ENCODE peak calls at places on chromosome 10, in seven cellular contexts. One of them, this sample, is unnamed.

GRCh38 chr10:119270893-119271361 is 63.6 kb downstream of the GRK5 start:
- DNase-seq in fibroblast of mammary gland: no peak
- DNase-seq in cardiac fibroblast: peak; percentile 73
- DNase-seq in heart right ventricle: peak; percentile 88
- DNase-seq in uterus: no peak
- DNase-seq in AG09309: no peak
- DNase-seq in colonic mucosa: peak; percentile 83
- DNase-seq in this sample: peak; percentile 86

GRCh38 chr10:76197293-76197692 is 765.9 kb downstream of the LRMDA start:
- DNase-seq in fibroblast of mammary gland: no peak
- DNase-seq in cardiac fibroblast: no peak
- DNase-seq in heart right ventricle: no peak
- DNase-seq in uterus: no peak
- DNase-seq in AG09309: no peak
- DNase-seq in colonic mucosa: no peak
- DNase-seq in this sample: no peak

GRCh38 chr10:86291616-86292340 is 74.8 kb downstream of the GRID1 start:
- DNase-seq in fibroblast of mammary gland: no peak
- DNase-seq in cardiac fibroblast: no peak
- DNase-seq in heart right ventricle: no peak
- DNase-seq in uterus: no peak
- DNase-seq in AG09309: no peak
- DNase-seq in colonic mucosa: peak; percentile 15
- DNase-seq in this sample: no peak

GRCh38 chr10:53209941-53210611 is 437.5 kb upstream of the MBL2 start:
- DNase-seq in fibroblast of mammary gland: peak; percentile 0
- DNase-seq in cardiac fibroblast: peak; percentile 16
- DNase-seq in heart right ventricle: no peak
- DNase-seq in uterus: no peak
- DNase-seq in AG09309: no peak
- DNase-seq in colonic mucosa: no peak
- DNase-seq in this sample: no peak

GRCh38 chr10:96588060-96588554 is 1.3 kb upstream of the TM9SF3 start:
- DNase-seq in fibroblast of mammary gland: no peak
- DNase-seq in cardiac fibroblast: no peak
- DNase-seq in heart right ventricle: no peak
- DNase-seq in uterus: no peak
- DNase-seq in AG09309: no peak
- DNase-seq in colonic mucosa: no peak
- DNase-seq in this sample: no peak

GRCh38 chr10:93445978-93446720 is 36.0 kb downstream of the MYOF start:
- DNase-seq in fibroblast of mammary gland: no peak
- DNase-seq in cardiac fibroblast: peak; percentile 76
- DNase-seq in heart right ventricle: no peak
- DNase-seq in uterus: no peak
- DNase-seq in AG09309: no peak
- DNase-seq in colonic mucosa: no peak
- DNase-seq in this sample: no peak

GRCh38 chr10:70928140-70928539 is 39.8 kb upstream of the PCBD1 start:
- DNase-seq in fibroblast of mammary gland: no peak
- DNase-seq in cardiac fibroblast: no peak
- DNase-seq in heart right ventricle: no peak
- DNase-seq in uterus: no peak
- DNase-seq in AG09309: no peak
- DNase-seq in colonic mucosa: no peak
- DNase-seq in this sample: no peak

GRCh38 chr10:43689955-43690771 is 41.5 kb upstream of the ZNF32 start:
- DNase-seq in fibroblast of mammary gland: peak; percentile 73
- DNase-seq in cardiac fibroblast: peak; percentile 87
- DNase-seq in heart right ventricle: peak; percentile 92
- DNase-seq in uterus: peak; percentile 90
- DNase-seq in AG09309: no peak
- DNase-seq in colonic mucosa: peak; percentile 87
- DNase-seq in this sample: peak; percentile 78

GRCh38 chr10:123870260-123870659 is 21.3 kb downstream of the CPXM2 start:
- DNase-seq in fibroblast of mammary gland: no peak
- DNase-seq in cardiac fibroblast: no peak
- DNase-seq in heart right ventricle: no peak
- DNase-seq in uterus: no peak
- DNase-seq in AG09309: no peak
- DNase-seq in colonic mucosa: no peak
- DNase-seq in this sample: no peak

GRCh38 chr10:1654247-1654646 is 83.1 kb downstream of the ADARB2 start:
- DNase-seq in fibroblast of mammary gland: no peak
- DNase-seq in cardiac fibroblast: no peak
- DNase-seq in heart right ventricle: no peak
- DNase-seq in uterus: no peak
- DNase-seq in AG09309: no peak
- DNase-seq in colonic mucosa: no peak
- DNase-seq in this sample: no peak

GRCh38 chr10:17200035-17200884 is 1.2 kb downstream of the TRDMT1 start:
- DNase-seq in fibroblast of mammary gland: peak; percentile 46
- DNase-seq in cardiac fibroblast: peak; percentile 58
- DNase-seq in heart right ventricle: no peak
- DNase-seq in uterus: no peak
- DNase-seq in AG09309: no peak
- DNase-seq in colonic mucosa: no peak
- DNase-seq in this sample: no peak

GRCh38 chr10:92264249-92264648 is 26.6 kb downstream of the CPEB3 start:
- DNase-seq in fibroblast of mammary gland: no peak
- DNase-seq in cardiac fibroblast: no peak
- DNase-seq in heart right ventricle: no peak
- DNase-seq in uterus: no peak
- DNase-seq in AG09309: no peak
- DNase-seq in colonic mucosa: no peak
- DNase-seq in this sample: no peak

GRCh38 chr10:127976286-127976685 is 69.4 kb downstream of the PTPRE start:
- DNase-seq in fibroblast of mammary gland: peak; percentile 20
- DNase-seq in cardiac fibroblast: peak; percentile 41
- DNase-seq in heart right ventricle: no peak
- DNase-seq in uterus: no peak
- DNase-seq in AG09309: no peak
- DNase-seq in colonic mucosa: no peak
- DNase-seq in this sample: no peak

GRCh38 chr10:4073912-4074311 is 288.9 kb upstream of the KLF6 start:
- DNase-seq in fibroblast of mammary gland: peak; percentile 95
- DNase-seq in cardiac fibroblast: peak; percentile 75
- DNase-seq in heart right ventricle: peak; percentile 30
- DNase-seq in uterus: no peak
- DNase-seq in AG09309: peak; percentile 75
- DNase-seq in colonic mucosa: no peak
- DNase-seq in this sample: peak; percentile 72

GRCh38 chr10:71576842-71577241 is 142.7 kb downstream of the C10orf105 start:
- DNase-seq in fibroblast of mammary gland: no peak
- DNase-seq in cardiac fibroblast: no peak
- DNase-seq in heart right ventricle: no peak
- DNase-seq in uterus: no peak
- DNase-seq in AG09309: no peak
- DNase-seq in colonic mucosa: no peak
- DNase-seq in this sample: no peak

GRCh38 chr10:128064615-128065580 is 61.3 kb downstream of the MKI67 start:
- DNase-seq in fibroblast of mammary gland: peak; percentile 91
- DNase-seq in cardiac fibroblast: peak; percentile 82
- DNase-seq in heart right ventricle: peak; percentile 52
- DNase-seq in uterus: peak; percentile 56
- DNase-seq in AG09309: peak; percentile 64
- DNase-seq in colonic mucosa: peak; percentile 38
- DNase-seq in this sample: peak; percentile 83

GRCh38 chr10:124701881-124702656 is 42.1 kb downstream of the FAM53B start:
- DNase-seq in fibroblast of mammary gland: peak; percentile 44
- DNase-seq in cardiac fibroblast: peak; percentile 62
- DNase-seq in heart right ventricle: peak; percentile 66
- DNase-seq in uterus: peak; percentile 83
- DNase-seq in AG09309: no peak
- DNase-seq in colonic mucosa: no peak
- DNase-seq in this sample: peak; percentile 65

GRCh38 chr10:44967596-44967995 is 8.0 kb downstream of the RASSF4 start:
- DNase-seq in fibroblast of mammary gland: no peak
- DNase-seq in cardiac fibroblast: no peak
- DNase-seq in heart right ventricle: no peak
- DNase-seq in uterus: no peak
- DNase-seq in AG09309: no peak
- DNase-seq in colonic mucosa: peak; percentile 20
- DNase-seq in this sample: peak; percentile 78

GRCh38 chr10:21169271-21169670 is 272.2 kb upstream of the NEBL start:
- DNase-seq in fibroblast of mammary gland: peak; percentile 38
- DNase-seq in cardiac fibroblast: peak; percentile 10
- DNase-seq in heart right ventricle: no peak
- DNase-seq in uterus: no peak
- DNase-seq in AG09309: no peak
- DNase-seq in colonic mucosa: no peak
- DNase-seq in this sample: no peak

DNA sequence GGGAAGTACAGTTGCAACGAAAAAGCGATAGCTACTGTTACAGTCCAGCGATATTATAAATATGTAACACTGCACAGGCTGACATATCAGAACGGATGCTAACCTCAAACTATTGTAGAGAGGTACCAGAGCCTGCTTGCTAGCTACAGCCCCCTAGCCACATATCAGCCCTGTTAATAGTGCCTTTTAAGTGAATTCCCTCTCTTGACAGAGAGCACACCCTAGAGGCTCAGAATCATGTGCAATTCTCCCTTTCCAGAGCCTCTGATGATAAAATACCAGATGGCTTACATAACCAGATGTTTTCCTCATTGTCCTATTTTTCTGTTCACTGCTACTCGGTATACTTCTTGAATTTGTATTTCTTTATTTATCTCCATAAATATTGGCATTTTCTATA is 960.7 kb upstream of the CELF2 start:
- DNase-seq in fibroblast of mammary gland: peak; percentile 7
- DNase-seq in cardiac fibroblast: peak; percentile 53
- DNase-seq in heart right ventricle: no peak
- DNase-seq in uterus: no peak
- DNase-seq in AG09309: no peak
- DNase-seq in colonic mucosa: no peak
- DNase-seq in this sample: no peak
- TF ChIP-seq CTCF in fibroblast of mammary gland: no peak
- TF ChIP-seq CTCF in cardiac fibroblast: peak; percentile 30
- TF ChIP-seq CTCF in heart right ventricle: no peak
- TF ChIP-seq CTCF in uterus: no peak
- TF ChIP-seq CTCF in AG09309: no peak
- TF ChIP-seq CTCF in colonic mucosa: no peak
- TF ChIP-seq CTCF in this sample: no peak

DNA sequence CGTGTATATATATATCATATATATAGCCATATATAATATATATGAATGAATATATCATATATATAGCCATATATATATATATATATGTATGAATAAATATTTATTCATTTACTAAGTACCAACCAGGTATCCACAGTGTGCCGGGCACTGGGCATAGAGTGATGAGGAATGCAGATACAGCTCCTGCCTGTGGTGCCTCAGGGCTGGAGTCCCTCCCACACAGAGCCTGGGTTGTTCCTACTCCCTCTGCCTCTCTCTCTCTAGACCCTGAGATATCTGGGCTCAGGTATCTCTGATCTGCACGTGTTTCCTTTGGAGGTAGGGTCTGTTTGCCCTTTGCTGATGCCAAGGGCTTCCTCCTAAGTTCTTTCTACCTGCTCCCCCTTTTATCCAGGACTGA is 1.4 kb upstream of the PLPP4 start:
- DNase-seq in fibroblast of mammary gland: no peak
- DNase-seq in cardiac fibroblast: no peak
- DNase-seq in heart right ventricle: no peak
- DNase-seq in uterus: no peak
- DNase-seq in AG09309: no peak
- DNase-seq in colonic mucosa: no peak
- DNase-seq in this sample: no peak
- H3K4me3 ChIP-seq in fibroblast of mammary gland: no peak overlapping the region
- H3K4me3 ChIP-seq in cardiac fibroblast: no peak overlapping the region
- H3K4me3 ChIP-seq in heart right ventricle: no peak overlapping the region
- H3K4me3 ChIP-seq in uterus: no peak overlapping the region
- H3K4me3 ChIP-seq in AG09309: no peak overlapping the region
- H3K4me3 ChIP-seq in colonic mucosa: no peak overlapping the region
- H3K4me3 ChIP-seq in this sample: no peak overlapping the region

GRCh38 chr10:84198206-84198915 is 4.0 kb downstream of the CDHR1 start:
- DNase-seq in fibroblast of mammary gland: no peak
- DNase-seq in cardiac fibroblast: no peak
- DNase-seq in heart right ventricle: no peak
- DNase-seq in uterus: no peak
- DNase-seq in AG09309: no peak
- DNase-seq in colonic mucosa: peak; percentile 81
- DNase-seq in this sample: no peak

GRCh38 chr10:84201682-84202081 is 7.3 kb downstream of the CDHR1 start:
- DNase-seq in fibroblast of mammary gland: no peak
- DNase-seq in cardiac fibroblast: no peak
- DNase-seq in heart right ventricle: no peak
- DNase-seq in uterus: no peak
- DNase-seq in AG09309: no peak
- DNase-seq in colonic mucosa: no peak
- DNase-seq in this sample: peak; percentile 43

GRCh38 chr10:84200537-84201243 is 6.4 kb downstream of the CDHR1 start:
- DNase-seq in fibroblast of mammary gland: no peak
- DNase-seq in cardiac fibroblast: no peak
- DNase-seq in heart right ventricle: no peak
- DNase-seq in uterus: no peak
- DNase-seq in AG09309: no peak
- DNase-seq in colonic mucosa: peak; percentile 87
- DNase-seq in this sample: no peak

GRCh38 chr10:84202349-84202748 is 8.0 kb downstream of the CDHR1 start:
- DNase-seq in fibroblast of mammary gland: no peak
- DNase-seq in cardiac fibroblast: no peak
- DNase-seq in heart right ventricle: no peak
- DNase-seq in uterus: no peak
- DNase-seq in AG09309: no peak
- DNase-seq in colonic mucosa: no peak
- DNase-seq in this sample: no peak

GRCh38 chr10:84201244-84201606 is 6.9 kb downstream of the CDHR1 start:
- DNase-seq in fibroblast of mammary gland: no peak
- DNase-seq in cardiac fibroblast: no peak
- DNase-seq in heart right ventricle: no peak
- DNase-seq in uterus: no peak
- DNase-seq in AG09309: no peak
- DNase-seq in colonic mucosa: no peak
- DNase-seq in this sample: no peak
- TF ChIP-seq CTCF in fibroblast of mammary gland: no peak
- TF ChIP-seq CTCF in cardiac fibroblast: no peak
- TF ChIP-seq CTCF in heart right ventricle: no peak
- TF ChIP-seq CTCF in uterus: no peak
- TF ChIP-seq CTCF in AG09309: no peak
- TF ChIP-seq CTCF in colonic mucosa: no peak
- TF ChIP-seq CTCF in this sample: no peak

GRCh38 chr10:122460891-122461293 is 461 bp upstream of the HTRA1 start:
- DNase-seq in fibroblast of mammary gland: no peak
- DNase-seq in cardiac fibroblast: peak; percentile 23
- DNase-seq in heart right ventricle: no peak
- DNase-seq in uterus: no peak
- DNase-seq in AG09309: no peak
- DNase-seq in colonic mucosa: no peak
- DNase-seq in this sample: no peak

GRCh38 chr10:122462533-122463465 is 1.4 kb downstream of the HTRA1 start:
- DNase-seq in fibroblast of mammary gland: no peak
- DNase-seq in cardiac fibroblast: peak; percentile 62
- DNase-seq in heart right ventricle: peak; percentile 67
- DNase-seq in uterus: peak; percentile 71
- DNase-seq in AG09309: no peak
- DNase-seq in colonic mucosa: peak; percentile 44
- DNase-seq in this sample: peak; percentile 88

GRCh38 chr10:122463466-122464157 is 2.3 kb downstream of the HTRA1 start:
- DNase-seq in fibroblast of mammary gland: no peak
- DNase-seq in cardiac fibroblast: no peak
- DNase-seq in heart right ventricle: no peak
- DNase-seq in uterus: no peak
- DNase-seq in AG09309: no peak
- DNase-seq in colonic mucosa: no peak
- DNase-seq in this sample: no peak

GRCh38 chr10:122461367-122461728 is at the start of gene HTRA1:
- DNase-seq in fibroblast of mammary gland: peak; percentile 78
- DNase-seq in cardiac fibroblast: peak; percentile 67
- DNase-seq in heart right ventricle: peak; percentile 86
- DNase-seq in uterus: peak; percentile 80
- DNase-seq in AG09309: no peak
- DNase-seq in colonic mucosa: peak; percentile 63
- DNase-seq in this sample: peak; percentile 75

GRCh38 chr10:122461729-122462532 is 578 bp downstream of the HTRA1 start:
- DNase-seq in fibroblast of mammary gland: no peak
- DNase-seq in cardiac fibroblast: peak; percentile 16
- DNase-seq in heart right ventricle: peak; percentile 36
- DNase-seq in uterus: peak; percentile 34
- DNase-seq in AG09309: no peak
- DNase-seq in colonic mucosa: no peak
- DNase-seq in this sample: no peak
- H3K4me3 ChIP-seq in fibroblast of mammary gland: peak overlapping the region; percentile 94
- H3K4me3 ChIP-seq in cardiac fibroblast: peak overlapping the region; percentile 73
- H3K4me3 ChIP-seq in heart right ventricle: peak overlapping the region; percentile 87
- H3K4me3 ChIP-seq in uterus: peak overlapping the region; percentile 56
- H3K4me3 ChIP-seq in AG09309: peak overlapping the region; percentile 85
- H3K4me3 ChIP-seq in colonic mucosa: peak overlapping the region; percentile 44
- H3K4me3 ChIP-seq in this sample: peak overlapping the region; percentile 95